ENCODE peak calls at places on chromosome 10, in seven cellular contexts. One of them, this sample, is unnamed.

GRCh38 chr10:73060738-73061635 is 35.7 kb downstream of the P4HA1 start:
- DNase-seq in fibroblast of mammary gland: peak; percentile 43
- DNase-seq in hippocampal formation: no peak
- DNase-seq in activated naive CD4-positive, alpha-beta T cell treated with anti-CD3 and anti-CD28 coated beads, Interleukin-2, amount 10 ng/mL, durations not matched to agents 7 days and 5 days: no peak
- DNase-seq in GM19239: peak; percentile 5
- DNase-seq in nephron progenitor cell: no peak
- DNase-seq in A673: peak; percentile 52
- DNase-seq in this sample: peak; percentile 32

GRCh38 chr10:5811387-5811821 is 1.8 kb downstream of the GDI2 start:
- DNase-seq in nephron progenitor cell: no peak
- DNase-seq in fibroblast of mammary gland: peak; percentile 65
- DNase-seq in hippocampal formation: no peak
- DNase-seq in GM19239: no peak
- DNase-seq in A673: peak; percentile 60
- DNase-seq in activated naive CD4-positive, alpha-beta T cell treated with anti-CD3 and anti-CD28 coated beads, Interleukin-2, amount 10 ng/mL, durations not matched to agents 7 days and 5 days: no peak
- DNase-seq in this sample: peak; percentile 64

GRCh38 chr10:31620236-31621151 is 301.5 kb downstream of the ZEB1 start:
- DNase-seq in GM19239: no peak
- DNase-seq in fibroblast of mammary gland: peak; percentile 94
- DNase-seq in hippocampal formation: no peak
- DNase-seq in nephron progenitor cell: peak; percentile 18
- DNase-seq in activated naive CD4-positive, alpha-beta T cell treated with anti-CD3 and anti-CD28 coated beads, Interleukin-2, amount 10 ng/mL, durations not matched to agents 7 days and 5 days: no peak
- DNase-seq in A673: no peak
- DNase-seq in this sample: peak; percentile 64

GRCh38 chr10:17660921-17661320 is 17.0 kb downstream of the STAM start:
- DNase-seq in GM19239: no peak
- DNase-seq in A673: peak; percentile 31
- DNase-seq in activated naive CD4-positive, alpha-beta T cell treated with anti-CD3 and anti-CD28 coated beads, Interleukin-2, amount 10 ng/mL, durations not matched to agents 7 days and 5 days: no peak
- DNase-seq in fibroblast of mammary gland: no peak
- DNase-seq in hippocampal formation: no peak
- DNase-seq in nephron progenitor cell: no peak
- DNase-seq in this sample: no peak

GRCh38 chr10:61472090-61472674 is 19.0 kb upstream of the TMEM26 start:
- DNase-seq in fibroblast of mammary gland: no peak
- DNase-seq in GM19239: no peak
- DNase-seq in hippocampal formation: no peak
- DNase-seq in nephron progenitor cell: no peak
- DNase-seq in A673: no peak
- DNase-seq in activated naive CD4-positive, alpha-beta T cell treated with anti-CD3 and anti-CD28 coated beads, Interleukin-2, amount 10 ng/mL, durations not matched to agents 7 days and 5 days: no peak
- DNase-seq in this sample: no peak

GRCh38 chr10:117449636-117450035 is 74.4 kb upstream of the PDZD8 start:
- DNase-seq in hippocampal formation: no peak
- DNase-seq in A673: no peak
- DNase-seq in activated naive CD4-positive, alpha-beta T cell treated with anti-CD3 and anti-CD28 coated beads, Interleukin-2, amount 10 ng/mL, durations not matched to agents 7 days and 5 days: no peak
- DNase-seq in GM19239: no peak
- DNase-seq in nephron progenitor cell: no peak
- DNase-seq in fibroblast of mammary gland: no peak
- DNase-seq in this sample: no peak

GRCh38 chr10:118595598-118596425 is at the start of gene PRLHR:
- DNase-seq in GM19239: no peak
- DNase-seq in fibroblast of mammary gland: peak; percentile 32
- DNase-seq in activated naive CD4-positive, alpha-beta T cell treated with anti-CD3 and anti-CD28 coated beads, Interleukin-2, amount 10 ng/mL, durations not matched to agents 7 days and 5 days: peak; percentile 29
- DNase-seq in hippocampal formation: no peak
- DNase-seq in nephron progenitor cell: peak; percentile 93
- DNase-seq in A673: peak; percentile 39
- DNase-seq in this sample: no peak

GRCh38 chr10:90363799-90364483 is 493.9 kb downstream of the HTR7 start:
- DNase-seq in activated naive CD4-positive, alpha-beta T cell treated with anti-CD3 and anti-CD28 coated beads, Interleukin-2, amount 10 ng/mL, durations not matched to agents 7 days and 5 days: no peak
- DNase-seq in GM19239: no peak
- DNase-seq in A673: no peak
- DNase-seq in nephron progenitor cell: no peak
- DNase-seq in fibroblast of mammary gland: no peak
- DNase-seq in hippocampal formation: no peak
- DNase-seq in this sample: no peak

GRCh38 chr10:125162181-125162906 is 2.0 kb upstream of the CTBP2 start:
- DNase-seq in A673: no peak
- DNase-seq in nephron progenitor cell: peak; percentile 62
- DNase-seq in activated naive CD4-positive, alpha-beta T cell treated with anti-CD3 and anti-CD28 coated beads, Interleukin-2, amount 10 ng/mL, durations not matched to agents 7 days and 5 days: no peak
- DNase-seq in GM19239: no peak
- DNase-seq in hippocampal formation: no peak
- DNase-seq in fibroblast of mammary gland: no peak
- DNase-seq in this sample: no peak

GRCh38 chr10:17368708-17369272 is 85.6 kb downstream of the ST8SIA6 start:
- DNase-seq in fibroblast of mammary gland: no peak
- DNase-seq in activated naive CD4-positive, alpha-beta T cell treated with anti-CD3 and anti-CD28 coated beads, Interleukin-2, amount 10 ng/mL, durations not matched to agents 7 days and 5 days: no peak
- DNase-seq in GM19239: no peak
- DNase-seq in A673: no peak
- DNase-seq in nephron progenitor cell: no peak
- DNase-seq in hippocampal formation: no peak
- DNase-seq in this sample: no peak

GRCh38 chr10:62690703-62691102 is 113.8 kb upstream of the ADO start:
- DNase-seq in A673: peak; percentile 42
- DNase-seq in activated naive CD4-positive, alpha-beta T cell treated with anti-CD3 and anti-CD28 coated beads, Interleukin-2, amount 10 ng/mL, durations not matched to agents 7 days and 5 days: no peak
- DNase-seq in hippocampal formation: no peak
- DNase-seq in fibroblast of mammary gland: peak; percentile 2
- DNase-seq in nephron progenitor cell: peak; percentile 11
- DNase-seq in GM19239: no peak
- DNase-seq in this sample: no peak

GRCh38 chr10:56296626-56297025 is 64.4 kb downstream of the ZWINT start:
- DNase-seq in fibroblast of mammary gland: no peak
- DNase-seq in hippocampal formation: no peak
- DNase-seq in GM19239: no peak
- DNase-seq in nephron progenitor cell: no peak
- DNase-seq in activated naive CD4-positive, alpha-beta T cell treated with anti-CD3 and anti-CD28 coated beads, Interleukin-2, amount 10 ng/mL, durations not matched to agents 7 days and 5 days: no peak
- DNase-seq in A673: no peak
- DNase-seq in this sample: no peak

GRCh38 chr10:132575320-132576201 is 38.0 kb downstream of the INPP5A start:
- DNase-seq in nephron progenitor cell: no peak
- DNase-seq in fibroblast of mammary gland: peak; percentile 66
- DNase-seq in A673: no peak
- DNase-seq in GM19239: no peak
- DNase-seq in activated naive CD4-positive, alpha-beta T cell treated with anti-CD3 and anti-CD28 coated beads, Interleukin-2, amount 10 ng/mL, durations not matched to agents 7 days and 5 days: no peak
- DNase-seq in hippocampal formation: no peak
- DNase-seq in this sample: peak; percentile 97

GRCh38 chr10:97117372-97117771 is 68.4 kb downstream of the SLIT1 start:
- DNase-seq in hippocampal formation: no peak
- DNase-seq in GM19239: no peak
- DNase-seq in activated naive CD4-positive, alpha-beta T cell treated with anti-CD3 and anti-CD28 coated beads, Interleukin-2, amount 10 ng/mL, durations not matched to agents 7 days and 5 days: no peak
- DNase-seq in nephron progenitor cell: no peak
- DNase-seq in A673: no peak
- DNase-seq in fibroblast of mammary gland: peak; percentile 5
- DNase-seq in this sample: no peak